ENCODE peak calls at places on chromosomes 7 and 10, in five cellular contexts. Y, U, J, A and T are unnamed samples.

GRCh38 chr7:119197872-119198527 is 973.5 kb downstream of the ANKRD7 start:
- DNase-seq in J (no peak), Y (peak), U (peak), A (no peak), T (peak)

GRCh38 chr7:150311711-150312110 is 11.4 kb upstream of the LRRC61 start:
- DNase-seq in A (no peak), U (no peak), Y (no peak), J (no peak), T (no peak)

GRCh38 chr10:80196270-80196949 is 8.9 kb downstream of the ANXA11 start:
- DNase-seq in U (no peak), A (peak), J (no peak), Y (peak), T (peak)

GRCh38 chr7:5283421-5284303 is 919 bp downstream of the SLC29A4 start:
- DNase-seq in A (no peak), Y (no peak), U (no peak), J (no peak), T (peak)

GRCh38 chr10:127196227-127196954 is at the start of gene INSYN2A:
- DNase-seq in A (no peak), U (peak), J (no peak), Y (no peak), T (peak)

GRCh38 chr10:103636492-103636891 is 143.0 kb downstream of the NEURL1 start:
- DNase-seq in U (no peak), J (no peak), Y (no peak), A (no peak), T (no peak)

GRCh38 chr10:119811122-119811521 is 61.5 kb downstream of the MCMBP start:
- DNase-seq in U (no peak), J (no peak), A (no peak), Y (no peak), T (no peak)

GRCh38 chr7:90758933-90759562 is 162.9 kb downstream of the CDK14 start:
- DNase-seq in J (no peak), Y (no peak), A (no peak), U (no peak), T (no peak)

GRCh38 chr10:113802997-113803396 is 50.9 kb downstream of the DCLRE1A start:
- DNase-seq in J (no peak), A (no peak), U (no peak), Y (no peak), T (no peak)

GRCh38 chr10:75235375-75236177 is at the start of gene COMTD1:
- DNase-seq in Y (peak), U (peak), J (peak), A (peak), T (peak)

GRCh38 chr7:151661556-151661955 is 141.9 kb upstream of the RHEB start:
- DNase-seq in A (no peak), U (no peak), J (no peak), Y (no peak), T (no peak)

GRCh38 chr10:128268015-128268722 is 141.9 kb upstream of the MKI67 start:
- DNase-seq in U (peak), Y (no peak), J (no peak), A (no peak), T (peak)

GRCh38 chr7:114820993-114821945 is 100.6 kb upstream of the MDFIC start:
- DNase-seq in U (no peak), J (no peak), Y (no peak), A (no peak), T (no peak)

GRCh38 chr7:46290374-46291061 is 369.4 kb upstream of the IGFBP3 start:
- DNase-seq in J (no peak), A (no peak), U (no peak), Y (no peak), T (no peak)

GRCh38 chr10:43966571-43966965 is 317.9 kb upstream of the ZNF32 start:
- DNase-seq in A (no peak), Y (no peak), J (no peak), U (no peak), T (no peak)

GRCh38 chr7:36513393-36513792 is 123.7 kb downstream of the ANLN start:
- DNase-seq in U (no peak), Y (no peak), J (no peak), A (no peak), T (no peak)

GRCh38 chr7:142767451-142767850 is 3.3 kb upstream of the PRSS2 start:
- DNase-seq in J (no peak), A (no peak), Y (no peak), U (no peak), T (no peak)

GRCh38 chr10:108616559-108617285 is 1306.6 kb downstream of the XPNPEP1 start:
- DNase-seq in Y (no peak), J (no peak), A (no peak), U (no peak), T (no peak)

GRCh38 chr7:97565665-97566064 is 166.2 kb upstream of the TAC1 start:
- DNase-seq in A (no peak), Y (no peak), J (no peak), U (no peak), T (no peak)